ENCODE peak calls at places on chromosome 5, in six cellular contexts. One of them, this sample, is unnamed.

GRCh38 chr5:109844148-109844547 is 154.4 kb downstream of the MAN2A1 start:
- DNase-seq in GM23248: peak; percentile 22
- DNase-seq in SK-N-SH: no peak
- DNase-seq in Karpas-422: peak; percentile 49
- DNase-seq in H9: no peak
- DNase-seq in HCT116: no peak
- DNase-seq in this sample: no peak

GRCh38 chr5:148443998-148444397 is 60.2 kb downstream of the FBXO38 start:
- DNase-seq in GM23248: peak; percentile 76
- DNase-seq in SK-N-SH: peak; percentile 52
- DNase-seq in Karpas-422: peak; percentile 87
- DNase-seq in H9: no peak
- DNase-seq in HCT116: peak; percentile 45
- DNase-seq in this sample: no peak

GRCh38 chr5:125409101-125409495 is 662.7 kb upstream of the ZNF608 start:
- DNase-seq in GM23248: peak; percentile 54
- DNase-seq in SK-N-SH: no peak
- DNase-seq in Karpas-422: no peak
- DNase-seq in H9: no peak
- DNase-seq in HCT116: no peak
- DNase-seq in this sample: no peak

GRCh38 chr5:110150199-110150598 is 460.5 kb downstream of the MAN2A1 start:
- DNase-seq in GM23248: peak; percentile 22
- DNase-seq in SK-N-SH: no peak
- DNase-seq in Karpas-422: no peak
- DNase-seq in H9: no peak
- DNase-seq in HCT116: no peak
- DNase-seq in this sample: no peak

GRCh38 chr5:6773342-6774035 is 60.3 kb downstream of the TENT4A start:
- DNase-seq in GM23248: peak; percentile 24
- DNase-seq in SK-N-SH: peak; percentile 69
- DNase-seq in Karpas-422: no peak
- DNase-seq in H9: no peak
- DNase-seq in HCT116: no peak
- DNase-seq in this sample: no peak

GRCh38 chr5:78269088-78269703 is 25.3 kb downstream of the AP3B1 start:
- DNase-seq in GM23248: peak; percentile 39
- DNase-seq in SK-N-SH: no peak
- DNase-seq in Karpas-422: peak; percentile 64
- DNase-seq in H9: no peak
- DNase-seq in HCT116: no peak
- DNase-seq in this sample: no peak

GRCh38 chr5:130479045-130479804 is 575.0 kb downstream of the CHSY3 start:
- DNase-seq in GM23248: no peak
- DNase-seq in SK-N-SH: no peak
- DNase-seq in Karpas-422: no peak
- DNase-seq in H9: no peak
- DNase-seq in HCT116: no peak
- DNase-seq in this sample: no peak

GRCh38 chr5:11985993-11986392 is 81.7 kb upstream of the CTNND2 start:
- DNase-seq in GM23248: no peak
- DNase-seq in SK-N-SH: no peak
- DNase-seq in Karpas-422: no peak
- DNase-seq in H9: no peak
- DNase-seq in HCT116: no peak
- DNase-seq in this sample: no peak

GRCh38 chr5:96968614-96969013 is 32.7 kb downstream of the LNPEP start:
- DNase-seq in GM23248: no peak
- DNase-seq in SK-N-SH: no peak
- DNase-seq in Karpas-422: no peak
- DNase-seq in H9: no peak
- DNase-seq in HCT116: no peak
- DNase-seq in this sample: no peak

GRCh38 chr5:228886-229285 is 10.8 kb downstream of the SDHA start:
- DNase-seq in GM23248: no peak
- DNase-seq in SK-N-SH: no peak
- DNase-seq in Karpas-422: no peak
- DNase-seq in H9: no peak
- DNase-seq in HCT116: no peak
- DNase-seq in this sample: no peak

DNA sequence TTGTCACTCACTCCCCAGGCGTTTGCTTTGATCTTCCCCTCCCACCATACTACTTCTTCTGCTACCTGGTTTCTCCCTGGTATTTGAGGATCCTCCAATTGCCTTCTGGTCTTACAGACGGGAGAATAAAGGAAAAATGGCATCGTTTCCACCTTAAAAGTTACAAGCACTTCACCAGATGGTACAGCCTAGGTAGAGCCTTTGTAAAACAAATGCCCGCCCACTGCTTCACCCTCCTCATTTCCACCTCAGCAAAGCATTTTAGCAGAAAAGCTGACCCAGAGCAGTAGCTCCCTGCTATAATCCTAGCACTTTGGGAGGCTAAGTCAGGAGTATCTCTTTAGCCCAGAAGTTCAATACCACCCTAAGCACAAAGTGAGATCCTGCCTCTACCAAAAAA is 5.1 kb upstream of the ANXA2R start:
- DNase-seq in GM23248: no peak
- DNase-seq in SK-N-SH: no peak
- DNase-seq in Karpas-422: no peak
- DNase-seq in H9: peak; percentile 46
- DNase-seq in HCT116: no peak
- DNase-seq in this sample: no peak
- H3K79me2 ChIP-seq in GM23248: peaks cover 63% of the 10 kb centered on the region
- H3K79me2 ChIP-seq in SK-N-SH: peaks cover 26% of the 10 kb centered on the region
- H3K79me2 ChIP-seq in Karpas-422: peaks cover 2% of the 10 kb centered on the region
- H3K79me2 ChIP-seq in H9: no peaks in the 10 kb centered on the region
- H3K79me2 ChIP-seq in HCT116: no peaks in the 10 kb centered on the region
- H3K79me2 ChIP-seq in this sample: no peaks in the 10 kb centered on the region

GRCh38 chr5:180056153-180056552 is 15.4 kb downstream of the RNF130 start:
- DNase-seq in GM23248: no peak
- DNase-seq in SK-N-SH: peak; percentile 27
- DNase-seq in Karpas-422: no peak
- DNase-seq in H9: no peak
- DNase-seq in HCT116: no peak
- DNase-seq in this sample: no peak
- H3K79me2 ChIP-seq in GM23248: peaks cover 73% of the 10 kb centered on the region
- H3K79me2 ChIP-seq in SK-N-SH: peaks cover 77% of the 10 kb centered on the region
- H3K79me2 ChIP-seq in Karpas-422: no peaks in the 10 kb centered on the region
- H3K79me2 ChIP-seq in H9: peaks cover 18% of the 10 kb centered on the region
- H3K79me2 ChIP-seq in HCT116: peaks cover 45% of the 10 kb centered on the region
- H3K79me2 ChIP-seq in this sample: peaks cover 5% of the 10 kb centered on the region

GRCh38 chr5:180289433-180289832 is 2.5 kb downstream of the MAPK9 start:
- DNase-seq in GM23248: peak; percentile 22
- DNase-seq in SK-N-SH: peak; percentile 62
- DNase-seq in Karpas-422: no peak
- DNase-seq in H9: no peak
- DNase-seq in HCT116: no peak
- DNase-seq in this sample: no peak
- H3K79me2 ChIP-seq in GM23248: peaks cover 67% of the 10 kb centered on the region
- H3K79me2 ChIP-seq in SK-N-SH: peaks cover 68% of the 10 kb centered on the region
- H3K79me2 ChIP-seq in Karpas-422: peaks cover 73% of the 10 kb centered on the region
- H3K79me2 ChIP-seq in H9: peaks cover 12% of the 10 kb centered on the region
- H3K79me2 ChIP-seq in HCT116: peaks cover 50% of the 10 kb centered on the region
- H3K79me2 ChIP-seq in this sample: peaks cover 52% of the 10 kb centered on the region

DNA sequence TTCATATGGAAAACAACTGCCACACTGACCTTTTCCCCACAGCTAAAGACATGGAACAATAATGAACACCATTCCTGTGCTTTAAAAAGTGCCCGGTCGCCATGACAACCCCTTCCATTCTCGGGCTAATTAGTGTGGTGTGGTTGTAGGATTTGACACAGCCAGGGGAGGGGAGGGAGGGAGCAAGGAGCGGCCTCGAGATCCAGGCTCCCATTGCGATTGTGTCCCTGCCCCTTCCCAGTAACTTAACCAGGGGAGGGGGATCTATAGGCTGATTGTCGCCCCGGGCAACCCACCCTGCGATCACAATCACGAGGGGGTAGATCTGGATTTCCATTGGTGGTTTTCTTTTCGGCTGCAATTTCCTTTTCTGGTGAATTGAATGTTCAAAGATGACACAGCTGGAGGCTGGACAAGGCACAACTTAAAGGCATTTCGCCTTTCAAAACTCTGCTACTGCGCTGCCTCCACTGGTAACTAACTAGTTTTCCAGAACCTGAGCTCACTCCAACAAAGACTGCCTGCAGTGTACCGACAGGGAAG is 96.7 kb upstream of the RETREG1 start:
- DNase-seq in GM23248: peak; percentile 80
- DNase-seq in SK-N-SH: peak; percentile 82
- DNase-seq in Karpas-422: no peak
- DNase-seq in H9: peak; percentile 59
- DNase-seq in HCT116: no peak
- DNase-seq in this sample: no peak
- H3K79me2 ChIP-seq in GM23248: peaks cover 72% of the 10 kb centered on the region
- H3K79me2 ChIP-seq in SK-N-SH: peaks cover 54% of the 10 kb centered on the region
- H3K79me2 ChIP-seq in Karpas-422: no peaks in the 10 kb centered on the region
- H3K79me2 ChIP-seq in H9: peaks cover 16% of the 10 kb centered on the region
- H3K79me2 ChIP-seq in HCT116: no peaks in the 10 kb centered on the region
- H3K79me2 ChIP-seq in this sample: peaks cover 7% of the 10 kb centered on the region

DNA sequence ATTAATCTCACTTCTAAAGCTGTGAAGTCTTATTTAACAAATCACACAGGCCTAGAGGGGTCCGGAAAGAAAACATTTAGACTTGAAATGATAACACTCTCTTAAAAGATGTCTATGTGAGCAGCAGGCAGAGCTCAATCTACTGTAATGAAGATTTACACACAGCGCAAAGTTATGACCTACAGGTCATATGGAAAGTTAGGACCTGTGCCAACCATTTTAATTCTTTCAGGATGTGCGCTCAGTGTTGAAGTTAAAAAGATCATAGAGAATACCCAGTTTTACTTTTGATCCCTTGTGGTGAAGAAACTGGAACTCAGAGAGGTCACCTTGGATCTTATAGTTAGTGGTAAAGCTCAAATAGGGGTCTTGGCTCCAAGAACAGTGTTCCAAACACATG is 3.1 kb upstream of the CREBRF start:
- DNase-seq in GM23248: no peak
- DNase-seq in SK-N-SH: no peak
- DNase-seq in Karpas-422: no peak
- DNase-seq in H9: no peak
- DNase-seq in HCT116: no peak
- DNase-seq in this sample: no peak
- H3K79me2 ChIP-seq in GM23248: peaks cover 3% of the 10 kb centered on the region
- H3K79me2 ChIP-seq in SK-N-SH: peaks cover 6% of the 10 kb centered on the region
- H3K79me2 ChIP-seq in Karpas-422: peaks cover 7% of the 10 kb centered on the region
- H3K79me2 ChIP-seq in H9: no peaks in the 10 kb centered on the region
- H3K79me2 ChIP-seq in HCT116: no peaks in the 10 kb centered on the region
- H3K79me2 ChIP-seq in this sample: peaks cover under 1% of the 10 kb centered on the region

DNA sequence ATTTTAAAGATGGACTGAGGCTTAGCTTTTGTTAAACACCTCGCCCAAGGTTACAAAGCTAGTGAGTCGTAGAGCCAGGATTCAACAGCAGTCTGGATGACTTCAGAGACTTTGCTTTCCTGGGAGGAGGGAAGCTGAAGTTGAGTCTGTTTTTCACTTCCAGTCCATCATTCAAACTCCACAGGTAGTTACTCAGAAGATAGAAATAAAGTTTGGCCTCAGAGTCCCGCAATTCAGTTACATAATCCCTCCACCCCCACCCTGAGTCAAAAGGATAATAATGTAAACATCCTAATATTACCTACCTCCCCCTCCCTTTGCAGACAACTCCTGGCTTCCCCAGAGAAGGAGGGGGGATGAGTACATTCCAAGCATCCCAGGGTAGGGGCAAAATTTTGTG is 8.1 kb downstream of the HBEGF start:
- DNase-seq in GM23248: peak; percentile 77
- DNase-seq in SK-N-SH: no peak
- DNase-seq in Karpas-422: no peak
- DNase-seq in H9: no peak
- DNase-seq in HCT116: no peak
- DNase-seq in this sample: no peak
- H3K79me2 ChIP-seq in GM23248: no peaks in the 10 kb centered on the region
- H3K79me2 ChIP-seq in SK-N-SH: peaks cover 48% of the 10 kb centered on the region
- H3K79me2 ChIP-seq in Karpas-422: no peaks in the 10 kb centered on the region
- H3K79me2 ChIP-seq in H9: no peaks in the 10 kb centered on the region
- H3K79me2 ChIP-seq in HCT116: no peaks in the 10 kb centered on the region
- H3K79me2 ChIP-seq in this sample: peaks cover 37% of the 10 kb centered on the region

GRCh38 chr5:151156732-151157402 is 712 bp downstream of the ANXA6 start:
- DNase-seq in GM23248: peak; percentile 61
- DNase-seq in SK-N-SH: peak; percentile 62
- DNase-seq in Karpas-422: peak; percentile 80
- DNase-seq in H9: peak; percentile 39
- DNase-seq in HCT116: no peak
- DNase-seq in this sample: no peak

GRCh38 chr5:151155777-151156731 is 1.5 kb downstream of the ANXA6 start:
- DNase-seq in GM23248: peak; percentile 75
- DNase-seq in SK-N-SH: peak; percentile 87
- DNase-seq in Karpas-422: no peak
- DNase-seq in H9: no peak
- DNase-seq in HCT116: no peak
- DNase-seq in this sample: no peak

GRCh38 chr5:151157426-151158286 is at the start of gene ANXA6:
- DNase-seq in GM23248: peak; percentile 97
- DNase-seq in SK-N-SH: peak; percentile 91
- DNase-seq in Karpas-422: peak; percentile 89
- DNase-seq in H9: peak; percentile 89
- DNase-seq in HCT116: peak; percentile 45
- DNase-seq in this sample: no peak

GRCh38 chr5:151159649-151160373 is 2.2 kb upstream of the ANXA6 start:
- DNase-seq in GM23248: no peak
- DNase-seq in SK-N-SH: no peak
- DNase-seq in Karpas-422: no peak
- DNase-seq in H9: no peak
- DNase-seq in HCT116: no peak
- DNase-seq in this sample: no peak

DNA sequence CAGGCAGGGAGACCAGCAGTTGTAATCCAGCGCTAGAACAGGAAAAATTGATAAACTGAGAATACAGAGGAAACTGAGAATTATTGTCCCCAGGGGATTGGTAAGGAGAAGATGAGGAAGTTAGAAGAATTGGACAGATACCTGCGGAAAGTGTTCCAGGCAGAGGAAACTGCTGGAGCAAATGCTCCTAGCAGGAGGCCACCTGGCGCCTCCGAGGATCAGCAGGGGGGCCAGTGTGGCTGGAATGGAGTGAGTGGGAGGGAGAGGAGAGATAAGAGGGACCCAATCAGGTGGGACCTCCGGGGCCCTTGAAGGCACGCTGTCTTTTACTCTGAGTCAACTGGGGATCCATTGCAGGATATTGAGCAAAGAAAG is 695 bp upstream of the ANXA6 start:
- DNase-seq in GM23248: no peak
- DNase-seq in SK-N-SH: no peak
- DNase-seq in Karpas-422: peak; percentile 71
- DNase-seq in H9: peak; percentile 59
- DNase-seq in HCT116: peak; percentile 23
- DNase-seq in this sample: no peak
- H3K79me2 ChIP-seq in GM23248: peaks cover 52% of the 10 kb centered on the region
- H3K79me2 ChIP-seq in SK-N-SH: peaks cover 44% of the 10 kb centered on the region
- H3K79me2 ChIP-seq in Karpas-422: peaks cover 52% of the 10 kb centered on the region
- H3K79me2 ChIP-seq in H9: no peaks in the 10 kb centered on the region
- H3K79me2 ChIP-seq in HCT116: peaks cover 11% of the 10 kb centered on the region
- H3K79me2 ChIP-seq in this sample: peaks cover 6% of the 10 kb centered on the region

This sample was measured in keratinocyte.